ENCODE peak calls at places on chromosomes 11 and 22, in ten cellular contexts. X is AG09319; L is retina; G is right lobe of liver; V is CD8-positive, alpha-beta T cell; K is spleen; O is DMS79 treated with DMSO at 0.1 percent for 48 hours; N is ecto neural progenitor cell; C is posterior cingulate gyrus; D is T-helper 2 cell. F is an unnamed sample.

GRCh38 chr11:27266125-27266524 is 96.9 kb downstream of the CCDC34 start:
- DNase-seq in X (no peak), L (no peak), G (no peak), V (no peak), K (no peak), O (no peak), N (no peak), C (no peak), D (no peak), F (no peak)

GRCh38 chr11:126878892-126879291 is 121.7 kb downstream of the KIRREL3 start:
- DNase-seq in X (no peak), L (peak), G (no peak), V (no peak), K (no peak), O (no peak), N (no peak), C (no peak), D (no peak), F (no peak)

GRCh38 chr11:105357764-105358163 is 218.2 kb upstream of the CARD18 start:
- DNase-seq in X (no peak), L (no peak), G (no peak), V (no peak), K (no peak), O (no peak), N (no peak), C (no peak), D (no peak), F (no peak)

GRCh38 chr11:102007567-102008437 is 39.4 kb upstream of the CFAP300 start:
- DNase-seq in X (peak), L (peak), G (no peak), V (no peak), K (no peak), O (peak), N (no peak), C (no peak), D (no peak), F (peak)

GRCh38 chr22:45548991-45549736 is 46.5 kb downstream of the FBLN1 start:
- DNase-seq in X (peak), L (no peak), G (no peak), V (no peak), K (no peak), O (no peak), N (no peak), C (no peak), D (no peak), F (peak)

GRCh38 chr22:38732251-38732815 is 23.5 kb downstream of the SUN2 start:
- DNase-seq in X (no peak), L (no peak), G (peak), V (no peak), K (peak), O (no peak), N (no peak), C (no peak), D (no peak), F (no peak)

GRCh38 chr22:47199261-47199948 is 437.0 kb downstream of the TBC1D22A start:
- DNase-seq in X (no peak), L (no peak), G (no peak), V (no peak), K (peak), O (no peak), N (peak), C (no peak), D (no peak), F (no peak)

GRCh38 chr11:60570970-60571369 is 55.8 kb downstream of the MS4A13 start:
- DNase-seq in X (no peak), L (no peak), G (no peak), V (no peak), K (no peak), O (no peak), N (no peak), C (no peak), D (no peak), F (no peak)

GRCh38 chr11:66451663-66452062 is 13.0 kb upstream of the MRPL11 start:
- DNase-seq in X (no peak), L (no peak), G (no peak), V (no peak), K (no peak), O (no peak), N (no peak), C (no peak), D (no peak), F (no peak)